ENCODE peak calls at places on chromosome 22, in seven cellular contexts. Z is T47D; P is NCI-H748 treated with DMSO at 0.1 percent for 48 hours; C is stimulated activated CD8-positive, alpha-beta memory T cell treated with anti-CD3 and anti-CD28 coated beads, Interleukin-7, amount 100 ng/mL, for 48 hours; R is activated T-helper 1 cell treated with anti-CD3 and anti-CD28 coated beads, Interleukin-12 subunit alpha, Interleukin-12 subunit beta, Interleukin-2, Interleukin-4 antibody, amounts not matched to agents 30 ng/mL and 10 ng/mL and 1 ng/mL, durations not matched to agents 14 hours and 24 hours and 36 hours; A is putamen; K is HS-5. E is an unnamed sample.

GRCh38 chr22:25775501-25775900 is 33.5 kb downstream of the MYO18B start:
- DNase-seq in Z (no peak), A (no peak), R (no peak), P (no peak), K (no peak), C (no peak), E (peak; percentile 45)

GRCh38 chr22:36386351-36386899 is 1.3 kb downstream of the MYH9 start:
- DNase-seq in C (no peak), K (no peak), Z (peak; percentile 45), P (peak; percentile 36), A (peak; percentile 15), R (peak; percentile 49), E (no peak)

GRCh38 chr22:28282346-28282745 is 363.3 kb upstream of the PITPNB start:
- DNase-seq in K (no peak), Z (no peak), R (no peak), C (no peak), A (no peak), P (no peak), E (no peak)

GRCh38 chr22:36867695-36868094 is 6.9 kb downstream of the NCF4 start:
- DNase-seq in C (no peak), P (no peak), Z (no peak), A (no peak), R (no peak), K (no peak), E (no peak)

GRCh38 chr22:43313497-43314474 is 29.4 kb downstream of the SCUBE1 start:
- DNase-seq in C (no peak), K (no peak), Z (no peak), A (no peak), P (no peak), R (no peak), E (no peak)

GRCh38 chr22:17890245-17890671 is 116.0 kb upstream of the BID start:
- DNase-seq in K (no peak), C (no peak), P (no peak), R (no peak), A (no peak), Z (no peak), E (no peak)

GRCh38 chr22:21947040-21948014 is 5.3 kb downstream of the PPM1F start:
- DNase-seq in R (no peak), P (no peak), Z (no peak), A (no peak), K (peak; percentile 35), C (no peak), E (no peak)

GRCh38 chr22:24942301-24942700 is 4.2 kb downstream of the LHFPL7 start:
- DNase-seq in C (no peak), P (no peak), Z (no peak), R (no peak), A (no peak), K (no peak), E (no peak)

GRCh38 chr22:46636221-46637002 is 16.2 kb downstream of the GRAMD4 start:
- DNase-seq in K (no peak), P (no peak), A (no peak), R (no peak), Z (no peak), C (no peak), E (no peak)

GRCh38 chr22:49620003-49620556 is 207.6 kb downstream of the BRD1 start:
- DNase-seq in C (no peak), P (no peak), Z (no peak), R (no peak), K (no peak), A (no peak), E (no peak)

GRCh38 chr22:27836181-27836580 is 34.6 kb upstream of the MN1 start:
- DNase-seq in R (no peak), K (no peak), A (no peak), P (no peak), Z (no peak), C (no peak), E (no peak)

GRCh38 chr22:48210812-48211211 is 1448.4 kb downstream of the TBC1D22A start:
- DNase-seq in P (no peak), R (no peak), C (no peak), Z (no peak), K (no peak), A (no peak), E (no peak)

GRCh38 chr22:24230911-24231656 is 13.8 kb downstream of the GGT5 start:
- DNase-seq in Z (no peak), C (peak; percentile 40), R (peak; percentile 41), P (no peak), A (no peak), K (no peak), E (peak; percentile 52)

GRCh38 chr22:47333625-47334024 is 571.2 kb downstream of the TBC1D22A start:
- DNase-seq in R (no peak), P (peak; percentile 38), K (no peak), Z (peak; percentile 93), A (no peak), C (no peak), E (no peak)

GRCh38 chr22:43090130-43090789 is 1.1 kb upstream of the TTLL1 start:
- DNase-seq in P (peak; percentile 40), C (peak; percentile 36), Z (peak; percentile 91), R (peak; percentile 31), K (peak; percentile 72), A (peak; percentile 65), E (no peak)

GRCh38 chr22:46050916-46051614 is 74.1 kb upstream of the WNT7B start:
- DNase-seq in P (no peak), K (no peak), C (no peak), Z (no peak), A (no peak), R (no peak), E (no peak)

GRCh38 chr22:36467042-36467810 is 14.2 kb downstream of the TXN2 start:
- DNase-seq in P (no peak), Z (no peak), K (no peak), R (no peak), A (no peak), C (no peak), E (no peak)

GRCh38 chr22:23032681-23033080 is 37.6 kb upstream of the GNAZ start:
- DNase-seq in R (no peak), K (no peak), A (no peak), Z (no peak), P (no peak), C (no peak), E (no peak)

GRCh38 chr22:34236527-34236926 is 316.3 kb upstream of the LARGE1 start:
- DNase-seq in Z (peak; percentile 10), A (no peak), C (no peak), P (no peak), K (no peak), R (no peak), E (no peak)

GRCh38 chr22:48424661-48425060 is 1403.0 kb downstream of the BRD1 start:
- DNase-seq in K (no peak), R (no peak), Z (no peak), C (no peak), P (no peak), A (no peak), E (no peak)

GRCh38 chr22:28106601-28107000 is 187.5 kb upstream of the PITPNB start:
- DNase-seq in A (no peak), P (no peak), K (no peak), C (no peak), Z (no peak), R (no peak), E (no peak)

GRCh38 chr22:43128928-43129424 is 14.2 kb downstream of the MCAT start:
- DNase-seq in R (no peak), K (no peak), P (peak; percentile 71), Z (no peak), C (no peak), A (no peak), E (no peak)

GRCh38 chr22:47115921-47116320 is 353.5 kb downstream of the TBC1D22A start:
- DNase-seq in Z (no peak), C (no peak), K (no peak), A (no peak), P (no peak), R (no peak), E (no peak)

GRCh38 chr22:22820626-22821025 is 67.0 kb upstream of the IGLL5 start:
- DNase-seq in C (peak; percentile 29), R (peak; percentile 50), A (no peak), P (no peak), Z (no peak), K (no peak), E (no peak)

GRCh38 chr22:47168900-47169800 is 406.7 kb downstream of the TBC1D22A start:
- DNase-seq in C (no peak), Z (peak; percentile 7), K (no peak), A (no peak), P (no peak), R (no peak), E (no peak)

GRCh38 chr22:28030442-28030841 is 111.4 kb upstream of the PITPNB start:
- DNase-seq in R (no peak), P (no peak), K (no peak), C (no peak), Z (no peak), A (no peak), E (no peak)

GRCh38 chr22:42967933-42968332 is 47.0 kb downstream of the PACSIN2 start:
- DNase-seq in A (no peak), Z (no peak), P (no peak), C (no peak), K (no peak), R (no peak), E (no peak)